ENCODE peak calls at places on chromosomes 7 and 10, in seven cellular contexts. One of them, this sample, is unnamed.

GRCh38 chr7:100824499-100825214 is 2.7 kb downstream of the EPHB4 start:
- DNase-seq in transverse colon: no peak
- DNase-seq in spleen: no peak
- DNase-seq in testis: no peak
- DNase-seq in adrenal gland: no peak
- DNase-seq in HCT116: no peak
- DNase-seq in prostate gland: no peak
- DNase-seq in this sample: no peak

GRCh38 chr7:143419880-143420279 is 11.2 kb upstream of the EPHA1 start:
- DNase-seq in testis: no peak
- DNase-seq in HCT116: no peak
- DNase-seq in transverse colon: peak
- DNase-seq in adrenal gland: no peak
- DNase-seq in prostate gland: peak
- DNase-seq in spleen: no peak
- DNase-seq in this sample: no peak

GRCh38 chr10:97412891-97413304 is 11.8 kb upstream of the RRP12 start:
- DNase-seq in prostate gland: peak
- DNase-seq in spleen: peak
- DNase-seq in transverse colon: no peak
- DNase-seq in HCT116: peak
- DNase-seq in testis: no peak
- DNase-seq in adrenal gland: no peak
- DNase-seq in this sample: no peak

GRCh38 chr10:87674963-87675362 is 15.3 kb downstream of the PAPSS2 start:
- DNase-seq in testis: no peak
- DNase-seq in spleen: no peak
- DNase-seq in adrenal gland: no peak
- DNase-seq in prostate gland: no peak
- DNase-seq in transverse colon: no peak
- DNase-seq in HCT116: no peak
- DNase-seq in this sample: no peak

GRCh38 chr10:64408386-64409178 is 887.4 kb downstream of the REEP3 start:
- DNase-seq in adrenal gland: no peak
- DNase-seq in prostate gland: no peak
- DNase-seq in spleen: no peak
- DNase-seq in transverse colon: no peak
- DNase-seq in HCT116: no peak
- DNase-seq in testis: no peak
- DNase-seq in this sample: no peak

GRCh38 chr7:42893341-42894242 is 18.3 kb downstream of the C7orf25 start:
- DNase-seq in testis: no peak
- DNase-seq in spleen: no peak
- DNase-seq in HCT116: no peak
- DNase-seq in transverse colon: no peak
- DNase-seq in prostate gland: no peak
- DNase-seq in adrenal gland: no peak
- DNase-seq in this sample: no peak

GRCh38 chr10:127976701-127977367 is 69.9 kb downstream of the PTPRE start:
- DNase-seq in transverse colon: no peak
- DNase-seq in prostate gland: no peak
- DNase-seq in HCT116: no peak
- DNase-seq in testis: peak
- DNase-seq in spleen: no peak
- DNase-seq in adrenal gland: peak
- DNase-seq in this sample: no peak

GRCh38 chr7:134477954-134478353 is 19.1 kb upstream of the AKR1B1 start:
- DNase-seq in spleen: no peak
- DNase-seq in testis: no peak
- DNase-seq in HCT116: no peak
- DNase-seq in transverse colon: no peak
- DNase-seq in prostate gland: no peak
- DNase-seq in adrenal gland: peak
- DNase-seq in this sample: no peak

GRCh38 chr10:35202050-35202449 is 75.4 kb downstream of the CREM start:
- DNase-seq in prostate gland: no peak
- DNase-seq in testis: no peak
- DNase-seq in adrenal gland: no peak
- DNase-seq in transverse colon: no peak
- DNase-seq in HCT116: no peak
- DNase-seq in spleen: no peak
- DNase-seq in this sample: no peak

GRCh38 chr7:50856821-50857220 is 74.1 kb upstream of the GRB10 start:
- DNase-seq in adrenal gland: no peak
- DNase-seq in spleen: no peak
- DNase-seq in prostate gland: no peak
- DNase-seq in transverse colon: no peak
- DNase-seq in HCT116: no peak
- DNase-seq in testis: no peak
- DNase-seq in this sample: no peak

GRCh38 chr7:136275794-136276193 is 298.6 kb upstream of the MTPN start:
- DNase-seq in HCT116: no peak
- DNase-seq in adrenal gland: no peak
- DNase-seq in transverse colon: no peak
- DNase-seq in prostate gland: no peak
- DNase-seq in spleen: no peak
- DNase-seq in testis: no peak
- DNase-seq in this sample: no peak

GRCh38 chr10:132653721-132654120 is 116.1 kb downstream of the INPP5A start:
- DNase-seq in spleen: no peak
- DNase-seq in adrenal gland: no peak
- DNase-seq in HCT116: no peak
- DNase-seq in testis: no peak
- DNase-seq in transverse colon: no peak
- DNase-seq in prostate gland: no peak
- DNase-seq in this sample: no peak

GRCh38 chr10:49550563-49550962 is 11.6 kb upstream of the ERCC6 start:
- DNase-seq in HCT116: peak
- DNase-seq in prostate gland: no peak
- DNase-seq in adrenal gland: no peak
- DNase-seq in testis: no peak
- DNase-seq in transverse colon: no peak
- DNase-seq in spleen: no peak
- DNase-seq in this sample: no peak

DNA sequence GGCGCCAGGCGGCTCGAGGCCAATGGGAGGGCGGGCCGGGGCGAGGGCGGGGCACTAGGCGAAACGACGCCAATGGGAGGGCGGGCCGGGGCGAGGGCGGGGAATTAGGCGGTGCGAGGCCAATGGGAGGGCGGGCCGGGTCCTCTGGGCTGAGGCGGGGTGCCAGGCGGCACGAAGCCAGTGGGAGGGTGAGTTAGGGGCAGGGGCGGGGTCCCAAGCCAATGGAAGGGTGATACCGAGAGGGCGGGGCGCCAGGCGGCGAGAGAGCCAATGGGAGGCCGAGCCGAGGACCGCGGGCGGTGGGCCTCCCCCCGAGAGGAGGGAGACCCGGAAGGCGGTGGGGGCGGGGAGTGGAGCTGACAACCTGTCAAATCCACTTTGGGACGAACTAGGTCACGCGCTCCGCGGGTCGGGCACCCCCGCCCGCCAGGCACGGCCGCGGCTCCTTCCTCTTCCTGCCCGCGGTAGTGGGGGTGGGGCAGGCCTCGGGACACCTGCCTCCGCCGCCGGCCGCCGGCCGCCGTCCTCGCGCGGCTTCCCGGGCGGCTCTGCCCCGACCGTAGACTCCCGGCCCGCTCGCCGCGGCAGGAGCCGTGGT is 28.0 kb upstream of the KMT2C start:
- DNase-seq in HCT116: peak
- DNase-seq in adrenal gland: peak
- DNase-seq in testis: peak
- DNase-seq in prostate gland: peak
- DNase-seq in transverse colon: peak
- DNase-seq in spleen: peak
- DNase-seq in this sample: peak
- TF ChIP-seq POLR2A in HCT116: peak
- TF ChIP-seq POLR2A in adrenal gland: peak
- TF ChIP-seq POLR2A in testis: peak
- TF ChIP-seq POLR2A in prostate gland: peak
- TF ChIP-seq POLR2A in transverse colon: no peak
- TF ChIP-seq POLR2A in spleen: peak
- TF ChIP-seq POLR2A in this sample: no peak

GRCh38 chr10:79394631-79395030 is 47.4 kb downstream of the PPIF start:
- DNase-seq in spleen: peak
- DNase-seq in adrenal gland: no peak
- DNase-seq in transverse colon: no peak
- DNase-seq in prostate gland: no peak
- DNase-seq in HCT116: no peak
- DNase-seq in testis: no peak
- DNase-seq in this sample: no peak
- H3K27ac ChIP-seq in spleen: no peak
- H3K27ac ChIP-seq in adrenal gland: no peak
- H3K27ac ChIP-seq in transverse colon: no peak
- H3K27ac ChIP-seq in prostate gland: no peak
- H3K27ac ChIP-seq in HCT116: no peak
- H3K27ac ChIP-seq in testis: no peak
- H3K27ac ChIP-seq in this sample: no peak

GRCh38 chr10:119460369-119461195 is 81.9 kb downstream of the RGS10 start:
- DNase-seq in HCT116: no peak
- DNase-seq in adrenal gland: no peak
- DNase-seq in spleen: no peak
- DNase-seq in prostate gland: no peak
- DNase-seq in testis: no peak
- DNase-seq in transverse colon: no peak
- DNase-seq in this sample: no peak
- TF ChIP-seq POLR2A in HCT116: no peak
- TF ChIP-seq POLR2A in adrenal gland: no peak
- TF ChIP-seq POLR2A in spleen: no peak
- TF ChIP-seq POLR2A in prostate gland: no peak
- TF ChIP-seq POLR2A in testis: no peak
- TF ChIP-seq POLR2A in transverse colon: no peak
- TF ChIP-seq POLR2A in this sample: no peak

DNA sequence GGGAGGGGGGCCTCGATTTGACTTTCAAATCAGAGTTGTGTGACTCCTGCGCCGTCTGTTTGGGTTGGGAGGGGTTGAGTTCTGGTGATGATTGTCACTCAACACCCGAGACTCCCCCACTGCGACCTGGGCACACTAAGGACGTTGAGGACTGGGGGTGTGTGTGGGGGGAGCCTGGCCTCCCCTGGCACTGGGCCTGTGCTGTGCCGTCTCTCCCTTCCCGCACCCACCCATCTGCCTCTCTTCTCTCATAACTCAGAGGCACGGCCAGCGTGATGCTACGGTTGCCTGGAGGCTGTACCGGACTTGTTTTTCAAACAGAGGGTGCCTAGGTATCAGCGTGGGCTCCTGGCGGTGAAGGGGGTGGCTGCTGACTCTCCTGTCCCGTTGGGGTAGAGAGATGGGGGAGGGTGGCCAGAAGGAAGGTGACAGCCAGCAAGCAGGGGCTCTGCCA is 56.7 kb upstream of the PFKFB3 start:
- DNase-seq in HCT116: no peak
- DNase-seq in spleen: no peak
- DNase-seq in adrenal gland: no peak
- DNase-seq in testis: peak
- DNase-seq in prostate gland: no peak
- DNase-seq in transverse colon: no peak
- DNase-seq in this sample: no peak
- H3K27ac ChIP-seq in HCT116: no peak
- H3K27ac ChIP-seq in spleen: no peak
- H3K27ac ChIP-seq in adrenal gland: peak
- H3K27ac ChIP-seq in testis: no peak
- H3K27ac ChIP-seq in prostate gland: no peak
- H3K27ac ChIP-seq in transverse colon: peak
- H3K27ac ChIP-seq in this sample: no peak

GRCh38 chr10:114933588-114933987 is 4.4 kb upstream of the TRUB1 start:
- DNase-seq in prostate gland: no peak
- DNase-seq in adrenal gland: no peak
- DNase-seq in testis: no peak
- DNase-seq in HCT116: no peak
- DNase-seq in transverse colon: no peak
- DNase-seq in spleen: no peak
- DNase-seq in this sample: no peak

GRCh38 chr10:114938818-114939193 is 811 bp downstream of the TRUB1 start:
- DNase-seq in prostate gland: no peak
- DNase-seq in adrenal gland: no peak
- DNase-seq in testis: no peak
- DNase-seq in spleen: no peak
- DNase-seq in HCT116: no peak
- DNase-seq in transverse colon: no peak
- DNase-seq in this sample: no peak

GRCh38 chr10:114943000-114943399 is 5.0 kb downstream of the TRUB1 start:
- DNase-seq in HCT116: no peak
- DNase-seq in spleen: no peak
- DNase-seq in adrenal gland: peak
- DNase-seq in prostate gland: no peak
- DNase-seq in transverse colon: no peak
- DNase-seq in testis: no peak
- DNase-seq in this sample: peak

GRCh38 chr10:114940735-114941134 is 2.7 kb downstream of the TRUB1 start:
- DNase-seq in HCT116: no peak
- DNase-seq in prostate gland: no peak
- DNase-seq in testis: no peak
- DNase-seq in adrenal gland: no peak
- DNase-seq in transverse colon: no peak
- DNase-seq in spleen: no peak
- DNase-seq in this sample: no peak

GRCh38 chr10:114937962-114938817 is at the start of gene TRUB1:
- DNase-seq in testis: peak
- DNase-seq in transverse colon: peak
- DNase-seq in spleen: peak
- DNase-seq in adrenal gland: peak
- DNase-seq in prostate gland: peak
- DNase-seq in HCT116: peak
- DNase-seq in this sample: peak
- TF ChIP-seq POLR2A in testis: no peak
- TF ChIP-seq POLR2A in transverse colon: peak
- TF ChIP-seq POLR2A in spleen: no peak
- TF ChIP-seq POLR2A in adrenal gland: peak
- TF ChIP-seq POLR2A in prostate gland: peak
- TF ChIP-seq POLR2A in HCT116: peak
- TF ChIP-seq POLR2A in this sample: peak

GRCh38 chr7:38840736-38841460 is 68.1 kb downstream of the VPS41 start:
- DNase-seq in adrenal gland: no peak
- DNase-seq in HCT116: no peak
- DNase-seq in spleen: no peak
- DNase-seq in transverse colon: no peak
- DNase-seq in prostate gland: peak
- DNase-seq in testis: no peak
- DNase-seq in this sample: no peak

GRCh38 chr7:38844952-38845563 is 63.9 kb downstream of the VPS41 start:
- DNase-seq in testis: no peak
- DNase-seq in prostate gland: no peak
- DNase-seq in spleen: no peak
- DNase-seq in HCT116: no peak
- DNase-seq in adrenal gland: no peak
- DNase-seq in transverse colon: no peak
- DNase-seq in this sample: no peak

GRCh38 chr7:38851321-38851720 is 57.7 kb downstream of the VPS41 start:
- DNase-seq in spleen: no peak
- DNase-seq in transverse colon: no peak
- DNase-seq in prostate gland: no peak
- DNase-seq in adrenal gland: no peak
- DNase-seq in HCT116: no peak
- DNase-seq in testis: no peak
- DNase-seq in this sample: no peak

GRCh38 chr7:38846280-38846679 is 62.7 kb downstream of the VPS41 start:
- DNase-seq in testis: no peak
- DNase-seq in adrenal gland: no peak
- DNase-seq in HCT116: no peak
- DNase-seq in transverse colon: no peak
- DNase-seq in prostate gland: no peak
- DNase-seq in spleen: no peak
- DNase-seq in this sample: no peak
- H3K27ac ChIP-seq in testis: no peak
- H3K27ac ChIP-seq in adrenal gland: no peak
- H3K27ac ChIP-seq in HCT116: no peak
- H3K27ac ChIP-seq in transverse colon: no peak
- H3K27ac ChIP-seq in prostate gland: no peak
- H3K27ac ChIP-seq in spleen: no peak
- H3K27ac ChIP-seq in this sample: no peak

GRCh38 chr10:5446390-5446926 is 34.1 kb downstream of the NET1 start:
- DNase-seq in adrenal gland: peak
- DNase-seq in HCT116: peak
- DNase-seq in spleen: peak
- DNase-seq in transverse colon: peak
- DNase-seq in testis: peak
- DNase-seq in prostate gland: peak
- DNase-seq in this sample: peak
- TF ChIP-seq POLR2A in adrenal gland: peak
- TF ChIP-seq POLR2A in HCT116: no peak
- TF ChIP-seq POLR2A in spleen: no peak
- TF ChIP-seq POLR2A in transverse colon: peak
- TF ChIP-seq POLR2A in testis: peak
- TF ChIP-seq POLR2A in prostate gland: peak
- TF ChIP-seq POLR2A in this sample: peak